ENCODE peak calls at places on chromosomes 7 and 10, in seven cellular contexts. L is PC-3, M is heart right ventricle, S is Karpas-422, C is thoracic aorta, B is GM23248, T is transverse colon. H is an unnamed sample.
A peak's percentile ranks its signal among the peaks of the same experiment; 100 is the strongest.

GRCh38 chr10:80416401-80417098 is 8.2 kb downstream of the PRXL2A start:
- DNase-seq in L (no peak), M (peak; percentile 77), S (no peak), C (no peak), B (no peak), T (peak; percentile 41), H (no peak)

GRCh38 chr10:66180651-66181318 is 745.1 kb upstream of the LRRTM3 start:
- DNase-seq in L (peak; percentile 93), M (peak; percentile 41), S (peak; percentile 93), C (no peak), B (peak; percentile 64), T (no peak), H (peak; percentile 69)

GRCh38 chr10:26494018-26494417 is 55.9 kb downstream of the APBB1IP start:
- DNase-seq in L (no peak), M (no peak), S (no peak), C (no peak), B (no peak), T (no peak), H (no peak)

GRCh38 chr7:56030340-56030739 is 20.9 kb downstream of the PSPH start:
- DNase-seq in L (no peak), M (no peak), S (no peak), C (no peak), B (no peak), T (no peak), H (no peak)

GRCh38 chr10:124917939-124918830 is 23.7 kb upstream of the ZRANB1 start:
- DNase-seq in L (peak; percentile 65), M (no peak), S (peak; percentile 44), C (no peak), B (peak; percentile 78), T (no peak), H (no peak)

GRCh38 chr7:47581821-47582747 is at the start of gene TNS3:
- DNase-seq in L (peak; percentile 57), M (no peak), S (peak; percentile 83), C (no peak), B (peak; percentile 74), T (peak; percentile 69), H (peak; percentile 57)

GRCh38 chr10:14959221-14960057 is at the start of gene MEIG1:
- DNase-seq in L (peak; percentile 76), M (peak; percentile 93), S (peak; percentile 96), C (peak; percentile 64), B (peak; percentile 95), T (peak; percentile 94), H (peak; percentile 93)

GRCh38 chr7:138750926-138751464 is 46.8 kb upstream of the TMEM213 start:
- DNase-seq in L (no peak), M (no peak), S (no peak), C (no peak), B (no peak), T (no peak), H (no peak)

GRCh38 chr10:35336921-35337741 is 822 bp downstream of the CCNY start:
- DNase-seq in L (peak; percentile 77), M (peak; percentile 28), S (peak; percentile 53), C (no peak), B (peak; percentile 68), T (peak; percentile 37), H (peak; percentile 22)

GRCh38 chr7:151756076-151756731 is 120.7 kb downstream of the PRKAG2 start:
- DNase-seq in L (peak; percentile 48), M (no peak), S (no peak), C (no peak), B (peak; percentile 62), T (peak; percentile 20), H (no peak)

GRCh38 chr10:67803588-67804394 is 34.2 kb downstream of the DNAJC12 start:
- DNase-seq in L (no peak), M (no peak), S (no peak), C (no peak), B (peak; percentile 28), T (no peak), H (no peak)

GRCh38 chr7:2555121-2556052 is at the start of gene BRAT1:
- DNase-seq in L (peak; percentile 92), M (peak; percentile 97), S (peak; percentile 97), C (peak; percentile 94), B (peak; percentile 98), T (peak; percentile 98), H (peak; percentile 93)

GRCh38 chr10:86770412-86770960 is 14.1 kb downstream of the BMPR1A start:
- DNase-seq in L (no peak), M (no peak), S (no peak), C (no peak), B (no peak), T (no peak), H (peak; percentile 25)

GRCh38 chr10:117439243-117439912 is 64.1 kb upstream of the PDZD8 start:
- DNase-seq in L (peak; percentile 64), M (no peak), S (no peak), C (no peak), B (peak; percentile 99), T (peak; percentile 27), H (no peak)

GRCh38 chr7:78226059-78226658 is 427.6 kb downstream of the PHTF2 start:
- DNase-seq in L (peak; percentile 32), M (peak; percentile 18), S (peak; percentile 76), C (no peak), B (peak; percentile 44), T (peak; percentile 51), H (peak; percentile 33)

GRCh38 chr10:103765981-103766380 is 89.4 kb downstream of the SH3PXD2A start:
- DNase-seq in L (peak; percentile 10), M (no peak), S (peak; percentile 57), C (no peak), B (no peak), T (no peak), H (peak; percentile 35)

GRCh38 chr10:32954080-32954479 is 4.0 kb downstream of the ITGB1 start:
- DNase-seq in L (no peak), M (no peak), S (peak; percentile 65), C (no peak), B (no peak), T (no peak), H (no peak)

GRCh38 chr10:32953277-32953927 is 4.6 kb downstream of the ITGB1 start:
- DNase-seq in L (no peak), M (no peak), S (peak; percentile 46), C (no peak), B (no peak), T (no peak), H (no peak)

GRCh38 chr10:32955299-32955772 is 2.7 kb downstream of the ITGB1 start:
- DNase-seq in L (peak; percentile 57), M (no peak), S (peak; percentile 63), C (no peak), B (no peak), T (no peak), H (peak; percentile 38)

GRCh38 chr10:32955790-32956189 is 2.2 kb downstream of the ITGB1 start:
- DNase-seq in L (no peak), M (no peak), S (peak; percentile 49), C (no peak), B (no peak), T (no peak), H (no peak)

DNA sequence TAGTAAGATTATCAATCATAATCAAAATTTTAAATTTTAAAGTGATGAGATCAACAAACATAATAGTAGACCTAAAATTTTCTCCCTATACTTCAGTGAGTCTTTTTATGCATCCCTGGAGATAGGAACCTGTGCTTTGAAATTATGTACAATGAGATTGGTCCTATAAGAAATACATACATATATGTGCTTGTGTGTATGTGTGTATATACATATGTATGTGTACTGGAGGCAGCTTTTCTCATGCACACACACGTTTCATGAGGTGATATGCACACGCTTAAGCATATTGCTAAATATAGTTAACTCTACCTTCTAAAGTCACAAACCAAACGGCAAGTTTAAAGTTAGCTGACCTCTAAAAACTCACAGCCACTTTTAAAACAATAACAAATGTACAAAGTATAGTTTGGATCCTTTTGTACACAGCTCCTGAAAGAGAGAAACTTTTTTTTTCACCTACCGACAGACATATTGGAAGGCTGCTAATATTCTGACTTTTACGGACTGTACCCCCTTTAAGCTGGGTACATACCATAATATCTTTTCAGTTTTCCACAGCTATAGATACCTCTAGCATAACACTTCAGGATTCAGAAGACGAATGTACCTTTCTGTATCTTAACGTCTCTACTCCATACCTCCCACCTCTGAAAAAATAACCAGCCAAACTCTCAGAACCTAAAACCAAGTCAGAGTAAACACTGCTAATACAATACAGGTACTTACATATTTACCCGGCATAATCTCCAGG is 3.3 kb downstream of the ITGB1 start:
- DNase-seq in L (peak; percentile 46), M (no peak), S (peak; percentile 62), C (no peak), B (no peak), T (no peak), H (no peak)
- H3K4me1 ChIP-seq in L (peaks cover 68% of the 10 kb centered on the region), M (peaks cover 80% of the 10 kb centered on the region), S (peaks cover 77% of the 10 kb centered on the region), C (peaks cover 67% of the 10 kb centered on the region), B (peaks cover 54% of the 10 kb centered on the region), T (peaks cover 69% of the 10 kb centered on the region), H (peaks cover 8% of the 10 kb centered on the region)

GRCh38 chr7:79455173-79455790 is 1.8 kb upstream of the MAGI2 start:
- DNase-seq in L (no peak), M (no peak), S (no peak), C (no peak), B (no peak), T (no peak), H (no peak)

GRCh38 chr7:79453266-79453557 is 255 bp downstream of the MAGI2 start:
- DNase-seq in L (no peak), M (no peak), S (no peak), C (no peak), B (no peak), T (no peak), H (no peak)

GRCh38 chr7:79452495-79453265 is 787 bp downstream of the MAGI2 start:
- DNase-seq in L (no peak), M (peak; percentile 16), S (no peak), C (no peak), B (peak; percentile 65), T (no peak), H (no peak)

GRCh38 chr7:79453558-79454324 is at the start of gene MAGI2:
- DNase-seq in L (no peak), M (peak; percentile 89), S (no peak), C (peak; percentile 72), B (peak; percentile 83), T (peak; percentile 63), H (no peak)

DNA sequence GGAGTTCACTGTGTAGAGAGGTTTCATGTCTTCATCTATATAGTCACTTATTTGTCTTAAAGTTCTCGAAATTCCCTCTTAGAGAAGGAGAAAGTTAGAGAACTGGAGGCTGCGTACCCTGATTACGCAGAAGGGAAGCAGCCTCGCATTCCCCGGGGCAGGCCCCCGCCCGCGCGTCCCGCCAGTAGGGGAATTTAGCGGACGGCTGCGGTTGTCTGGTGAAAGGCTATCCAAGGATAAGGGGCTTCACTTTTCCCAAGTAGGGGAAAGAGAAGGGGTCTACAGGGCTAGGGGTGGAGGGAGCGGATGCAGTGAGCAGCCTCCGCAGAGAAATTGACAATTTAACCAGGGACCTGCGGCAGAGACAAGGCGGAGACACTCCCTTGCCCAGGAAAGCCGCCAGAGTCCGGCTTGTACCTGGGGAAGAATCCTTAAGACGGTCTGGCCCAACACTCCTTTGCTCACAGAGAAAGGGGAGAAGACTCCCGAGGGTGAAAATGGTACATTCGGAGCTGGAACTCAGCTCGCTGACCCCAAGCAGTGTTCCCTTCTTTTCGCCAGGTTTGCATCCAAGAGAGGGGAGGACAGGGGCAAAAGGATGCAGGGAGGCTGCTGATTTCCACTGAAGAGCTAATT is 976 bp upstream of the MAGI2 start:
- DNase-seq in L (no peak), M (peak; percentile 28), S (no peak), C (no peak), B (peak; percentile 77), T (peak; percentile 8), H (no peak)
- H3K4me3 ChIP-seq in L (no peak overlapping the region), M (peak overlapping the region; percentile 83), S (no peak overlapping the region), C (peak overlapping the region; percentile 90), B (peak overlapping the region; percentile 83), T (peak overlapping the region; percentile 47), H (peak overlapping the region; percentile 19)

GRCh38 chr7:133556553-133556952 is 303.7 kb downstream of the EXOC4 start:
- DNase-seq in L (no peak), M (no peak), S (no peak), C (no peak), B (no peak), T (no peak), H (no peak)
- H3K4me1 ChIP-seq in L (no peaks in the 10 kb centered on the region), M (peaks cover 6% of the 10 kb centered on the region), S (no peaks in the 10 kb centered on the region), C (no peaks in the 10 kb centered on the region), B (peaks cover 8% of the 10 kb centered on the region), T (no peaks in the 10 kb centered on the region), H (no peaks in the 10 kb centered on the region)

GRCh38 chr10:110229155-110229554 is 21.8 kb downstream of the MXI1 start:
- DNase-seq in L (no peak), M (no peak), S (no peak), C (no peak), B (no peak), T (no peak), H (no peak)
- H3K4me3 ChIP-seq in L (no peak overlapping the region), M (no peak overlapping the region), S (no peak overlapping the region), C (peak overlapping the region; percentile 91), B (no peak overlapping the region), T (no peak overlapping the region), H (no peak overlapping the region)

H was measured in small intestine.